ENCODE peak calls at places on chromosomes 7 and 10, in eight cellular contexts. Y is left ventricle myocardium inferior; M is A549; X is AG10803; B is AG09309; U is mesothelial cell of epicardium; A is heart left ventricle; J is CD4-positive, alpha-beta T cell. P is an unnamed sample.
A peak's percentile ranks its signal among the peaks of the same experiment; 100 is the strongest.

GRCh38 chr10:104546336-104546735 is 94.8 kb upstream of the SORCS3 start:
- DNase-seq in Y (no peak), M (no peak), X (no peak), B (no peak), U (no peak), A (no peak), J (no peak), P (no peak)

GRCh38 chr7:107622429-107622828 is 38.2 kb upstream of the SLC26A4 start:
- DNase-seq in Y (no peak), M (no peak), X (peak; percentile 88), B (peak; percentile 73), U (no peak), A (no peak), J (no peak), P (peak; percentile 7)

GRCh38 chr7:131157530-131158243 is 170.0 kb upstream of the MKLN1 start:
- DNase-seq in Y (no peak), M (no peak), X (peak; percentile 91), B (peak; percentile 62), U (no peak), A (no peak), J (no peak), P (no peak)

GRCh38 chr7:143362126-143362961 is at the start of gene FAM131B:
- DNase-seq in Y (no peak), M (no peak), X (no peak), B (no peak), U (no peak), A (no peak), J (no peak), P (peak; percentile 69)

GRCh38 chr7:134625571-134625970 is 21.1 kb upstream of the BPGM start:
- DNase-seq in Y (no peak), M (no peak), X (peak; percentile 96), B (no peak), U (no peak), A (no peak), J (no peak), P (no peak)

GRCh38 chr10:51659344-51659743 is 40.1 kb downstream of the CSTF2T start:
- DNase-seq in Y (no peak), M (no peak), X (no peak), B (no peak), U (no peak), A (no peak), J (no peak), P (no peak)

GRCh38 chr7:105015631-105015965 is 1.6 kb downstream of the KMT2E start:
- DNase-seq in Y (no peak), M (no peak), X (no peak), B (no peak), U (no peak), A (peak; percentile 42), J (peak; percentile 24), P (peak; percentile 27)

GRCh38 chr7:40058636-40059035 is 75.8 kb downstream of the MPLKIP start:
- DNase-seq in Y (no peak), M (no peak), X (peak; percentile 3), B (no peak), U (no peak), A (no peak), J (no peak), P (no peak)

GRCh38 chr7:70695804-70696104 is 436.2 kb upstream of the GALNT17 start:
- DNase-seq in Y (no peak), M (no peak), X (no peak), B (no peak), U (no peak), A (no peak), J (no peak), P (peak; percentile 54)

GRCh38 chr7:152624218-152624617 is 51.7 kb downstream of the XRCC2 start:
- DNase-seq in Y (no peak), M (no peak), X (no peak), B (no peak), U (no peak), A (no peak), J (no peak), P (no peak)

GRCh38 chr10:72226418-72227027 is 10.4 kb upstream of the ASCC1 start:
- DNase-seq in Y (no peak), M (no peak), X (no peak), B (no peak), U (no peak), A (no peak), J (no peak), P (no peak)

GRCh38 chr7:18087031-18087686 is 59.5 kb upstream of the PRPS1L1 start:
- DNase-seq in Y (peak; percentile 15), M (peak; percentile 13), X (peak; percentile 0), B (no peak), U (peak; percentile 45), A (peak; percentile 57), J (no peak), P (peak; percentile 23)

GRCh38 chr10:129951251-129951808 is 12.7 kb downstream of the EBF3 start:
- DNase-seq in Y (no peak), M (no peak), X (no peak), B (no peak), U (no peak), A (no peak), J (no peak), P (no peak)

GRCh38 chr7:26202019-26202985 is 757 bp downstream of the CBX3 start:
- DNase-seq in Y (peak; percentile 60), M (no peak), X (peak; percentile 26), B (no peak), U (no peak), A (peak; percentile 80), J (peak; percentile 64), P (peak; percentile 62)

GRCh38 chr10:8401531-8401930 is 347.0 kb downstream of the GATA3 start:
- DNase-seq in Y (no peak), M (no peak), X (no peak), B (no peak), U (no peak), A (no peak), J (no peak), P (no peak)

GRCh38 chr10:8404721-8405120 is 350.2 kb downstream of the GATA3 start:
- DNase-seq in Y (no peak), M (no peak), X (no peak), B (no peak), U (no peak), A (no peak), J (peak; percentile 22), P (peak; percentile 15)

GRCh38 chr10:8405551-8405950 is 351.1 kb downstream of the GATA3 start:
- DNase-seq in Y (no peak), M (no peak), X (no peak), B (no peak), U (no peak), A (no peak), J (no peak), P (no peak)

GRCh38 chr10:8402469-8403074 is 348.1 kb downstream of the GATA3 start:
- DNase-seq in Y (no peak), M (no peak), X (no peak), B (no peak), U (no peak), A (no peak), J (peak; percentile 29), P (no peak)

DNA sequence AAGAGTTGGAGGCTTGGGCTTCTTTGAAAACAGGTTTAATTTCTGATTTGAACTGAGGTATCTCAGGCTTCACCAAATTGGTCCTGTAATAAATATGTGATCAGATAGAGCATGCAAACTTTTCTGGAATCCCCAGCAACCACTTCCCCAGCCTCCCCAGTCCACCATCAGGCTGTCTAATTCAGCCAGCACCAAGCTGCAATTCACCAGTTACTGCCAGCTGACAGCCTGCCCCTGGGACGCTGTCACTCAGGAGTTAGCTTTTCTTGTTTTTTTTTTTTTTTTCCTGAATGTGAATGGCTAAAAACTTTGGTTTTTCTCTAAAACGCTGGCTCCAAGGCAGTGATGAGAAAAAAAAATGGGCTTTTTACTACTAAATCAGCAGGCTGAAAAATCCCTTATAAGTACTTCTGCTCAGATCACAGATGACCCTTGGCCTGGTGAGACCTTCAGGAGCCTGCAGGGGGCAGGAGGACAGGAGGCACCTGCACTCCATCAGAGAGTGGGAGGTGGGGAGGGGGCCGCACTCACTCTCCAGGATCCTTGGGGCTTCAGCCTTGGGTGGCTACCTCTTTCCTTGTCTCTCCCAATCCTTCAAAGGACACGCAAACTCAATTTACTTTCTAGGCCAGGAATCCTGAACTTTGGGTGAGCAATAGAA is 349.4 kb downstream of the GATA3 start:
- DNase-seq in Y (no peak), M (no peak), X (no peak), B (no peak), U (no peak), A (no peak), J (no peak), P (no peak)
- TF ChIP-seq CTCF in Y (no peak), M (no peak), X (no peak), B (no peak), U (no peak), A (no peak), J (no peak), P (no peak)

DNA sequence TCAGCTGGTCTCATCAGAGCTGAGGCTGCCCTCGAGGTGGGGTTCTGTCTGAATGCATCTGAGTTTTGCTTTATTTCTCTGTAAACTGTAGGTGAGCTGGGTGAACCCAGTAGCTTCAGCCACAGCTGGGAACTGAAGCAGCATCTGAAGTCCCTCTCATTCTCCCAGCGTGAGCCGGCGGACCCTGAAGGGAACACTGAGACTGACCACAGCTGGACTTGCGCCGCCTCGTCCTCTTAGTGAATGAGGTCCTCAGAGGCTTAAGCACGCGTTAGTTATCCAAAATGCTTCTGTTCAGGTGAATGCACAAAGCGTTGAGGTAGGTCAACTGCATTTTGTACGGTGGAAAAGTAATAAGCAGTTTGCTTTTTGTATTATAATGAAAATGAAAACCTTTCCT is 76.6 kb downstream of the AMZ1 start:
- DNase-seq in Y (no peak), M (no peak), X (no peak), B (no peak), U (no peak), A (no peak), J (no peak), P (no peak)
- TF ChIP-seq CTCF in Y (no peak), M (no peak), X (no peak), B (no peak), U (no peak), A (no peak), J (no peak), P (no peak)

GRCh38 chr7:64630496-64630895 is 35.4 kb upstream of the ZNF107 start:
- DNase-seq in Y (no peak), M (no peak), X (peak; percentile 13), B (no peak), U (no peak), A (no peak), J (no peak), P (no peak)
- TF ChIP-seq CTCF in Y (peak; percentile 67), M (no peak), X (peak; percentile 55), B (peak; percentile 48), U (peak; percentile 9), A (peak; percentile 51), J (peak; percentile 29), P (no peak)

GRCh38 chr10:119304541-119304940 is 97.2 kb downstream of the GRK5 start:
- DNase-seq in Y (no peak), M (no peak), X (no peak), B (no peak), U (no peak), A (peak; percentile 18), J (no peak), P (no peak)

GRCh38 chr10:119305860-119306513 is 98.6 kb downstream of the GRK5 start:
- DNase-seq in Y (no peak), M (peak; percentile 83), X (peak; percentile 98), B (peak; percentile 95), U (no peak), A (peak; percentile 65), J (peak; percentile 82), P (peak; percentile 69)

GRCh38 chr10:119308089-119308488 is 100.7 kb downstream of the GRK5 start:
- DNase-seq in Y (no peak), M (no peak), X (no peak), B (no peak), U (no peak), A (peak; percentile 34), J (no peak), P (no peak)

GRCh38 chr10:119306964-119307363 is 99.6 kb downstream of the GRK5 start:
- DNase-seq in Y (no peak), M (no peak), X (no peak), B (no peak), U (no peak), A (no peak), J (no peak), P (no peak)

GRCh38 chr10:119306514-119306951 is 99.2 kb downstream of the GRK5 start:
- DNase-seq in Y (no peak), M (peak; percentile 85), X (no peak), B (no peak), U (no peak), A (peak; percentile 67), J (peak; percentile 76), P (peak; percentile 83)
- TF ChIP-seq CTCF in Y (no peak), M (peak; percentile 17), X (peak; percentile 6), B (no peak), U (no peak), A (no peak), J (peak; percentile 76), P (peak; percentile 74)

P was measured in GM20000.